ENCODE peak calls at places on chromosomes 13 and 19, in four cellular contexts. One of them, this sample, is unnamed.

GRCh38 chr19:18278521-18279265 is 2.7 kb downstream of the JUND start:
- DNase-seq in activated CD4-positive, alpha-beta T cell treated with anti-CD3 and anti-CD28 coated beads, Interleukin-2, amount 50 U/mL, for 24 hours: no peak
- DNase-seq in ureter: no peak
- DNase-seq in stimulated activated CD4-positive, alpha-beta T cell treated with anti-CD3 and anti-CD28 coated beads, Interleukin-1b, Interleukin-23, amount 100 ng/mL, for 24 hours: no peak
- DNase-seq in this sample: peak

GRCh38 chr13:76619631-76620030 is 266.6 kb downstream of the KCTD12 start:
- DNase-seq in activated CD4-positive, alpha-beta T cell treated with anti-CD3 and anti-CD28 coated beads, Interleukin-2, amount 50 U/mL, for 24 hours: no peak
- DNase-seq in stimulated activated CD4-positive, alpha-beta T cell treated with anti-CD3 and anti-CD28 coated beads, Interleukin-1b, Interleukin-23, amount 100 ng/mL, for 24 hours: no peak
- DNase-seq in ureter: no peak
- DNase-seq in this sample: no peak

GRCh38 chr19:14139944-14140343 is 3.6 kb upstream of the ASF1B start:
- DNase-seq in stimulated activated CD4-positive, alpha-beta T cell treated with anti-CD3 and anti-CD28 coated beads, Interleukin-1b, Interleukin-23, amount 100 ng/mL, for 24 hours: no peak
- DNase-seq in activated CD4-positive, alpha-beta T cell treated with anti-CD3 and anti-CD28 coated beads, Interleukin-2, amount 50 U/mL, for 24 hours: no peak
- DNase-seq in ureter: no peak
- DNase-seq in this sample: no peak

GRCh38 chr19:1240925-1241324 is 626 bp upstream of the ATP5F1D start:
- DNase-seq in ureter: no peak
- DNase-seq in activated CD4-positive, alpha-beta T cell treated with anti-CD3 and anti-CD28 coated beads, Interleukin-2, amount 50 U/mL, for 24 hours: no peak
- DNase-seq in stimulated activated CD4-positive, alpha-beta T cell treated with anti-CD3 and anti-CD28 coated beads, Interleukin-1b, Interleukin-23, amount 100 ng/mL, for 24 hours: no peak
- DNase-seq in this sample: no peak

GRCh38 chr19:46587861-46588260 is 13.3 kb upstream of the CALM3 start:
- DNase-seq in stimulated activated CD4-positive, alpha-beta T cell treated with anti-CD3 and anti-CD28 coated beads, Interleukin-1b, Interleukin-23, amount 100 ng/mL, for 24 hours: no peak
- DNase-seq in activated CD4-positive, alpha-beta T cell treated with anti-CD3 and anti-CD28 coated beads, Interleukin-2, amount 50 U/mL, for 24 hours: no peak
- DNase-seq in ureter: no peak
- DNase-seq in this sample: no peak

GRCh38 chr13:51034906-51035305 is 76.2 kb downstream of the C13orf42 start:
- DNase-seq in stimulated activated CD4-positive, alpha-beta T cell treated with anti-CD3 and anti-CD28 coated beads, Interleukin-1b, Interleukin-23, amount 100 ng/mL, for 24 hours: no peak
- DNase-seq in activated CD4-positive, alpha-beta T cell treated with anti-CD3 and anti-CD28 coated beads, Interleukin-2, amount 50 U/mL, for 24 hours: no peak
- DNase-seq in ureter: no peak
- DNase-seq in this sample: no peak

GRCh38 chr13:109990296-109990695 is 203.9 kb upstream of the IRS2 start:
- DNase-seq in stimulated activated CD4-positive, alpha-beta T cell treated with anti-CD3 and anti-CD28 coated beads, Interleukin-1b, Interleukin-23, amount 100 ng/mL, for 24 hours: no peak
- DNase-seq in activated CD4-positive, alpha-beta T cell treated with anti-CD3 and anti-CD28 coated beads, Interleukin-2, amount 50 U/mL, for 24 hours: no peak
- DNase-seq in ureter: no peak
- DNase-seq in this sample: no peak

GRCh38 chr19:49542446-49542845 is 14.6 kb downstream of the RCN3 start:
- DNase-seq in stimulated activated CD4-positive, alpha-beta T cell treated with anti-CD3 and anti-CD28 coated beads, Interleukin-1b, Interleukin-23, amount 100 ng/mL, for 24 hours: no peak
- DNase-seq in ureter: no peak
- DNase-seq in activated CD4-positive, alpha-beta T cell treated with anti-CD3 and anti-CD28 coated beads, Interleukin-2, amount 50 U/mL, for 24 hours: no peak
- DNase-seq in this sample: no peak

GRCh38 chr19:16359964-16360363 is 35.3 kb downstream of the KLF2 start:
- DNase-seq in ureter: no peak
- DNase-seq in activated CD4-positive, alpha-beta T cell treated with anti-CD3 and anti-CD28 coated beads, Interleukin-2, amount 50 U/mL, for 24 hours: no peak
- DNase-seq in stimulated activated CD4-positive, alpha-beta T cell treated with anti-CD3 and anti-CD28 coated beads, Interleukin-1b, Interleukin-23, amount 100 ng/mL, for 24 hours: no peak
- DNase-seq in this sample: no peak

This sample was measured in kidney tubule cell.